ENCODE peak calls at places on chromosomes 16 and 17, in seven cellular contexts. D is colonic mucosa; Q is naive thymus-derived CD4-positive, alpha-beta T cell; M is neural progenitor cell; R is adipocyte; G is PC-3; N is GM23248. X is an unnamed sample.

GRCh38 chr16:54488729-54489128 is 202.1 kb upstream of the IRX3 start:
- DNase-seq in G (no peak), Q (no peak), R (no peak), N (no peak), D (no peak), M (no peak), X (no peak)

GRCh38 chr17:76272541-76273434 is 7.6 kb downstream of the UBALD2 start:
- DNase-seq in Q (peak; percentile 46), M (no peak), G (no peak), D (no peak), R (no peak), N (no peak), X (no peak)

GRCh38 chr16:2779151-2779920 is 2.3 kb upstream of the ELOB start:
- DNase-seq in Q (no peak), N (no peak), D (no peak), G (no peak), R (no peak), M (peak; percentile 29), X (no peak)

GRCh38 chr17:40309031-40309937 is at the start of gene RARA:
- DNase-seq in D (peak; percentile 79), N (peak; percentile 64), R (peak; percentile 60), M (peak; percentile 83), G (no peak), Q (no peak), X (no peak)

GRCh38 chr17:64213995-64214507 is 49.0 kb downstream of the TEX2 start:
- DNase-seq in G (no peak), R (no peak), M (no peak), Q (no peak), D (no peak), N (peak; percentile 19), X (no peak)

GRCh38 chr17:57481901-57482300 is 225.6 kb downstream of the MSI2 start:
- DNase-seq in G (peak; percentile 13), N (peak; percentile 96), M (no peak), D (no peak), R (peak; percentile 83), Q (no peak), X (no peak)

GRCh38 chr17:59292174-59292523 is 39.3 kb upstream of the YPEL2 start:
- DNase-seq in G (no peak), Q (no peak), R (no peak), N (no peak), D (no peak), M (no peak), X (no peak)

GRCh38 chr16:2523801-2524231 is 3.6 kb downstream of the AMDHD2 start:
- DNase-seq in G (no peak), R (no peak), M (no peak), Q (no peak), D (peak; percentile 67), N (no peak), X (no peak)

GRCh38 chr16:28990375-28991040 is 5.7 kb downstream of the LAT start:
- DNase-seq in G (no peak), M (no peak), R (no peak), Q (no peak), D (no peak), N (peak; percentile 45), X (no peak)

GRCh38 chr17:80277751-80278671 is 17.4 kb downstream of the RNF213 start:
- DNase-seq in Q (no peak), M (no peak), D (no peak), R (no peak), G (no peak), N (no peak), X (no peak)

GRCh38 chr17:48818361-48818841 is 1.4 kb upstream of the TTLL6 start:
- DNase-seq in D (no peak), N (no peak), Q (no peak), G (no peak), R (no peak), M (peak; percentile 71), X (no peak)

GRCh38 chr17:38415250-38416194 is 12.7 kb upstream of the ARHGAP23 start:
- DNase-seq in M (peak; percentile 61), Q (no peak), R (peak; percentile 80), D (no peak), N (peak; percentile 74), G (peak; percentile 5), X (peak; percentile 86)

GRCh38 chr16:19474617-19475016 is 47.3 kb downstream of the GDE1 start:
- DNase-seq in R (no peak), Q (no peak), D (no peak), G (no peak), M (peak; percentile 20), N (no peak), X (no peak)

GRCh38 chr17:13518271-13519000 is 83.3 kb downstream of the HS3ST3A1 start:
- DNase-seq in D (no peak), Q (no peak), M (no peak), R (peak; percentile 33), N (peak; percentile 33), G (no peak), X (no peak)

GRCh38 chr16:28320023-28320561 is 27.8 kb downstream of the SBK1 start:
- DNase-seq in M (no peak), D (no peak), R (no peak), G (no peak), Q (no peak), N (no peak), X (no peak)

GRCh38 chr17:1997587-1998425 is 27.3 kb downstream of the RTN4RL1 start:
- DNase-seq in M (peak; percentile 78), N (peak; percentile 44), R (no peak), G (peak; percentile 60), Q (no peak), D (peak; percentile 84), X (no peak)

GRCh38 chr16:50193594-50193993 is 40.5 kb downstream of the TENT4B start:
- DNase-seq in Q (no peak), M (no peak), D (no peak), N (peak; percentile 70), G (no peak), R (no peak), X (no peak)

GRCh38 chr16:47258874-47259461 is 115.2 kb upstream of the NETO2 start:
- DNase-seq in D (no peak), M (peak; percentile 37), R (peak; percentile 10), Q (peak; percentile 1), G (peak; percentile 46), N (peak; percentile 46), X (peak; percentile 42)

GRCh38 chr17:60231691-60232090 is 81.9 kb downstream of the CA4 start:
- DNase-seq in D (no peak), N (peak; percentile 90), G (no peak), Q (no peak), R (peak; percentile 47), M (peak; percentile 68), X (no peak)

GRCh38 chr16:23318639-23319038 is 16.5 kb downstream of the SCNN1B start:
- DNase-seq in D (peak; percentile 64), G (no peak), N (no peak), M (no peak), Q (no peak), R (no peak), X (no peak)

DNA sequence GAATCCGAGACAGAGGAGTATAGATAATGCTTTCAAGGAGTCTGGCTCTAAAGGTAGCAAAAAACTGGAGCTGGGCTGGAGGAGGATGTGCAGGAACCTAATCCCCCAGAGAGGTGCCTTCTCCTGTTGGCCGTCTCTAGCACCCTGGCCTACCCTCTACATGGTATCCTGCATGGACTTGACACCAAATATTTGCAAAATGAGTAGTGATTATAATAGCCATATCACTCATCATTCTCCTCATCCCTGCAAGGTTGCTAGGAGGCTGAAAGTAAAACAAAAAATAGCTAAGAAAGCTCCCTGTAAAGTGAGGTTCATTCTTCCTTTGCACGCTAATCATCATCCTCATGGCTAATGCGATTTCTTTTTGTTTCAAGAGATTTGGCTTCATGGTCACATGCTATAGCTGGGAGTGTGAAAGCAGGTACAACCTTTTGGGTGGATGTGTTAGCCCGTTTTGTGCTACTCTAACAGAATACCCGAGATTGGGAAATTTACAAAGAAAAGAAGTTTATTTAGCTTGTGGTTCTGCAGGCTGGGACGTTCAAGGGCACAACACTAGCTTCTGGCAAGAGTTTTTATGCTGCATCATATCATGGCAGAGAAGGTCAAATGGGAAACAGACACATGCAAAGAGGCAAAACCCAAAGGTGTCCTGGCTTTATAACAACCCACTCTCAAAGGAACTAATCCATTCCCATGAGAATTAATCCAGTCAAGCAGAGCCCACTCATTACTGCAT is 27.1 kb upstream of the CIITA start:
- DNase-seq in D (no peak), R (no peak), M (no peak), N (no peak), G (peak; percentile 3), Q (no peak), X (no peak)
- H3K4me3 ChIP-seq in D (no peak overlapping the region), R (no peak overlapping the region), M (no peak overlapping the region), N (no peak overlapping the region), G (no peak overlapping the region), Q (no peak overlapping the region), X (no peak overlapping the region)

DNA sequence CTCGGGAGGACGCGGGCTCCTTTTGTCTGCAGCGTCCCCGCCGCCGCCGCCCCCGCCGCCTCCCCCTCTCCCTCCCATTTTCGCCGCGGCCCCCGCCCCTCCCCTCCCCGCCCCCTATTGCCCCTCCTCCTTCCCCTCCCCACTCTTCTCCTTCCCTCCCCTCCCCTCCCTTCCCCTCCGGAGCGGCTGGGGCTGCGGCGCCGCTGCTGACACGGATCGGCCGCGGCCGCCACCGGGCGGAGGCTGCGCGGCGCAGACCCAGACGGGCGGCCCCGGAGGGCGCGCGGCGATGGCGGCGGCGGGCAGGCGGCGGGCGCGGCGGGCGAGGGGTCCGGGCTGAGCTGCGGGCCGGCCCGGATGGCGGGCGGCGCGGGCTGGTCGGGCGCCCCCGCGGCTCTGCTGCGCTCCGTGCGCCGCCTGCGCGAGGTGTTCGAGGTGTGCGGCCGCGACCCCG is at the start of gene RAB11FIP4:
- DNase-seq in N (peak; percentile 34), G (no peak), R (peak; percentile 59), Q (no peak), M (peak; percentile 81), D (no peak), X (no peak)
- H3K4me3 ChIP-seq in N (peak within 1 kb of the TSS; percentile 41), G (no peak within 1 kb of the TSS), R (peak within 1 kb of the TSS; percentile 44), Q (no peak within 1 kb of the TSS), M (peak within 1 kb of the TSS; percentile 51), D (peak within 1 kb of the TSS; percentile 30), X (no peak within 1 kb of the TSS)

GRCh38 chr17:7916383-7916677 is 241 bp upstream of the RNF227 start:
- DNase-seq in N (no peak), G (no peak), R (no peak), M (no peak), Q (no peak), D (no peak), X (no peak)
- H3K4me3 ChIP-seq in N (peak overlapping the region; percentile 72), G (no peak overlapping the region), R (peak overlapping the region; percentile 82), M (peak overlapping the region; percentile 35), Q (peak overlapping the region; percentile 56), D (peak overlapping the region; percentile 67), X (peak overlapping the region; percentile 62)

DNA sequence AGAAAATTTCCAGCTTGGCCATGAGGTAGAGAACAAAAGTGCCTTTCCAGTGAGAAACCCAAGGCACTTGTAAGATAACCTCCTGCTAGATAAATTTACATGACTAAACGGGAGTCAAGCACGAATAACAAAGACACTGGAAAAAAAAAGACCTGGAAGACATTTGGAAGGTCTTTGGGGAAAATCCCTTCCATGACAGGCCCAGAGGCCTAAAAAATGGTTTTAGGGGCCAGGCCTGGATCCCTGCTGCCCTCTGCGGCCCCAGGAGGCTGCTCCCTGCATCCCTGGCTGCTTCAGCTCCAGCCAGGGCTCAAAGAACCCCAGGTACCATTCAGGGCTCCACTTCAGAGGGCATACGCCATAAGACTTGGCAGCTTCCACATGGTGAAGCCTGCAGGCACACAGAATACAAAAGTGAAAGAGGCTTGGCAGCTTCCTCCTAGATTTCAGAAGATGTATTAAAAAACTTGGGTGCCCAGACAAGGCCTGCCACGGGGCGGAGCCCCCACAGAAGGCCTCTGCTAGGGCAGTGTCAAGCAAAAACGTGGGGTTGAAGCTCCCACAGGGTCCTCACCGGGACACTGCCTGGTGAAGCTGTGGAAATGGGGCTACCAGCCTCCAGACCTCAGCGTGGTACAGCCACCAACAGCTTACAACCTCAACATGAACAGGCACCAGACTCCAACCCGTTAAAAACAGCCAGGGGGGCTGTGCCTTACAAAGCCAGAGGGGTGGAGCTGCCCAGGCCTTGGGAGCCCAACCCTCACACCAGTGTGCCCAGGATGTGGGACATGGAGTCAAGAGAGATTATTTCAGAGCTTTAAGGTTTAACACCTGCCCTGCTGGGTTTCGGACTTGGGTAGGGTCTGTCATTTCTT is 77.1 kb downstream of the SDK2 start:
- DNase-seq in D (no peak), Q (peak; percentile 50), R (no peak), G (no peak), N (no peak), M (peak; percentile 57), X (peak; percentile 58)
- H3K4me3 ChIP-seq in D (no peak overlapping the region), Q (no peak overlapping the region), R (no peak overlapping the region), G (no peak overlapping the region), N (no peak overlapping the region), M (peak overlapping the region; percentile 21), X (no peak overlapping the region)

X was measured in Jurkat, Clone E6-1.